ENCODE peak calls at places on chromosomes 7 and 10, in six cellular contexts. I is naive thymus-derived CD4-positive, alpha-beta T cell; G is adipocyte; N is prostate gland; Z is GM23338; D is HCT116. J is an unnamed sample. For H3K4me1, the result is how much of the 10 kb centered on the place peaks cover.

GRCh38 chr10:117175215-117175900 is 21.9 kb upstream of the KCNK18 start:
- DNase-seq in I (no peak), G (no peak), N (no peak), Z (peak), D (no peak), J (no peak)

GRCh38 chr7:134458341-134458805 is 527 bp downstream of the AKR1B1 start:
- DNase-seq in I (peak), G (peak), N (peak), Z (peak), D (no peak), J (peak)

GRCh38 chr7:129522088-129522970 is 20.0 kb downstream of the SMKR1 start:
- DNase-seq in I (no peak), G (peak), N (no peak), Z (peak), D (no peak), J (no peak)

GRCh38 chr10:69786791-69787190 is 14.9 kb upstream of the COL13A1 start:
- DNase-seq in I (no peak), G (peak), N (no peak), Z (peak), D (no peak), J (no peak)

GRCh38 chr7:110522061-110522750 is 568.7 kb upstream of the LRRN3 start:
- DNase-seq in I (no peak), G (no peak), N (no peak), Z (no peak), D (no peak), J (no peak)

GRCh38 chr10:90960355-90960814 is 39.5 kb upstream of the ANKRD1 start:
- DNase-seq in I (no peak), G (peak), N (no peak), Z (no peak), D (no peak), J (no peak)

GRCh38 chr7:149422914-149423285 is 38.0 kb downstream of the ZNF777 start:
- DNase-seq in I (peak), G (no peak), N (no peak), Z (peak), D (no peak), J (peak)

GRCh38 chr10:103273026-103273425 is 3.9 kb upstream of the INA start:
- DNase-seq in I (no peak), G (peak), N (no peak), Z (no peak), D (peak), J (no peak)

GRCh38 chr7:145036592-145037386 is 200.9 kb upstream of the TPK1 start:
- DNase-seq in I (peak), G (peak), N (peak), Z (peak), D (peak), J (peak)

GRCh38 chr10:91680521-91680920 is 47.6 kb upstream of the PPP1R3C start:
- DNase-seq in I (no peak), G (no peak), N (no peak), Z (no peak), D (no peak), J (no peak)

GRCh38 chr7:74306737-74307469 is 17.7 kb downstream of the CLIP2 start:
- DNase-seq in I (no peak), G (peak), N (peak), Z (peak), D (no peak), J (no peak)

GRCh38 chr7:105945848-105946247 is 17.2 kb upstream of the CDHR3 start:
- DNase-seq in I (no peak), G (no peak), N (no peak), Z (no peak), D (no peak), J (no peak)

GRCh38 chr10:14477408-14477710 is 146.6 kb upstream of the FRMD4A start:
- DNase-seq in I (no peak), G (no peak), N (no peak), Z (no peak), D (no peak), J (no peak)

GRCh38 chr10:84607523-84607922 is 279.1 kb downstream of the CCSER2 start:
- DNase-seq in I (no peak), G (no peak), N (no peak), Z (no peak), D (no peak), J (no peak)

GRCh38 chr7:122303522-122303970 is 1.0 kb downstream of the FEZF1 start:
- DNase-seq in I (no peak), G (no peak), N (no peak), Z (peak), D (no peak), J (no peak)

GRCh38 chr7:12137283-12137682 is 73.8 kb upstream of the TMEM106B start:
- DNase-seq in I (no peak), G (peak), N (no peak), Z (no peak), D (no peak), J (no peak)

DNA sequence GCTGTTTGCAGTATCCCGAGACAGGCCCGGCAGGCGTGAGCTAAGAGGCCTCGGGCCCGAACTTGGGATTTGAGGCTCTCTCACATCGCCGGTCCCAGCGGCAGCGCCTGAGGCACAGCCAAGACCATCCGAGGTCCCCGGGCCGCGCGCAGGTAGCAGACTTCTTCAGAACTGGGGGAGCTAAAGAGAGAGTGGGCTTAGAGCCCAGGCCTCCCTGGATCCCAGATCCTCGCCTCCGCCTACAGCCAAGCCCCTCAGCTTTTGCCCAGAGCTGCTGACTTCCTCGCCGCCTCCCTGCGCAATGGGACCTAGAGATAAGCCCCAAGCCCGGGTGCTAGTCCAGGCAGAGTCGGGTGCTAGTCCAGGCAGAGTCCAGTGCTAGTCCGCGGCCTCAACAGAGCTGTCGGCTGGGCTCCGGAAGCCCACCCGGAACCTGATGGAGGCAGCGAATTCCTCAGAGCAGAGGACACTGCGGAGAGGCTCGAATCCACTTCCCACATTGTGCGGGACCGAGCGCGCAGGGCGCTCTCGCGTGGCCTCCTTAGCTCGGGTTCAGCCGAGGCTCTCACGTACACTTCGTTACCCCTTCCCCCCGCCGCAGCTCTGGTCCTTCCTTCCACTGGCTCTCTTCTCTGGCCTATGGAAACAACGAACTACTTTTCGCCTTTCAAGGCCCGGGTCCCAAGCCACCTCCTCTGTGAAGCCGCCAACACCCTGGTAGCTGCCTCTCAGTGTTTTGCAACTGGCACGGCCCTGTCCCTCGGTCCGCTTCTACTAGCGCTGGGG is 5.8 kb downstream of the LBX1 start:
- DNase-seq in I (no peak), G (no peak), N (no peak), Z (peak), D (no peak), J (no peak)
- H3K4me1 ChIP-seq in I (under half), G (under half), N (under half), Z (under half), D (under half), J (under half)

GRCh38 chr10:37860494-37861190 is 3.2 kb upstream of the ZNF248 start:
- DNase-seq in I (no peak), G (peak), N (peak), Z (no peak), D (no peak), J (no peak)
- H3K4me1 ChIP-seq in I (under half), G (under half), N (under half), Z (under half), D (under half), J (under half)

DNA sequence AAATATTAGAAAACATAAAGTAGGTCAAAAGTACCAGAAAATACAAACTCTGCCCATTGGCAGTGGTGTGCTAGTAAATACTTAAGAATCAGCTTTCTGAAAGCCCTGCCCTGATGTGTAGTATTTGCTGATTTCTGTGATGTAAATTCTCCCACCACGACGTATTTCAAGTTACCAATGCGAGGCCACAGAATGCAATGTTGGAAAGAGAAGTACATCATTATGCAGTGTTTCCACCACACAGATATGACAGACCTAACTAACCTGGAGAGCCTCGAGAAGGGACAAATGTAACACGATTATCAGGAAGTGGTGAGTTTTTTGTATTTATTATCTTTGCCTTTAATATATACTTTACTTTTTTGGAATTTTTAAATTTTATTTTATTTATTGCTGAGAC is 11.7 kb upstream of the MAP3K8 start:
- DNase-seq in I (no peak), G (no peak), N (no peak), Z (no peak), D (no peak), J (no peak)
- H3K4me1 ChIP-seq in I (under half), G (under half), N (under half), Z (under half), D (under half), J (under half)

DNA sequence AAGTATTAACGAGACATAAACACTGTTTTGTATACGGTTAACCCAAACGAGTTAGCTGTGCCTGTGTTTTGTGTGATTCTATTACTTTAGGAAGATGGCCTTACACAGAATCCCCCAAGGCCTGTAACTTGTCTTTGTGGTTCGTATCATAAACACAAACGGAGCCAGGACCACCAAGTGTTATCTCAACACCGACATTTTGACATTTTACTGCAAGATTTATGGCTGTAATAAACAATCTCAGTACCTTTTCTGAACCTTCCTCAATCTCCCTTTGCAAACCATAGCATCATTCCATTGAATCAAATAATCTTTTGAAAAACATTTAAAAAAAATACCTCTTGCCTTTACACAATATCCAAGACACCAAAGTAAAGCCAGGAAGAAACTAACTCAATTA is 2.4 kb upstream of the HOXA4 start:
- DNase-seq in I (no peak), G (no peak), N (no peak), Z (no peak), D (no peak), J (no peak)
- H3K4me1 ChIP-seq in I (under half), G (half or more), N (under half), Z (under half), D (under half), J (under half)

GRCh38 chr10:33235951-33236350 is 98.5 kb downstream of the NRP1 start:
- DNase-seq in I (no peak), G (peak), N (no peak), Z (no peak), D (no peak), J (no peak)
- H3K4me1 ChIP-seq in I (under half), G (half or more), N (under half), Z (under half), D (under half), J (under half)

J was measured in CD8-positive, alpha-beta T cell.